ENCODE peak calls at places on chromosome 15, in nine cellular contexts. J, W, F, Z, K, N, U, I and B are unnamed samples.

GRCh38 chr15:81760686-81761085 is 285.1 kb downstream of the MEX3B start:
- DNase-seq in J (no peak), W (no peak), F (no peak), Z (no peak), K (no peak), N (no peak), U (no peak), I (no peak), B (no peak)

GRCh38 chr15:25243800-25244097 is 195.1 kb downstream of the UBE3A start:
- DNase-seq in J (no peak), W (peak), F (peak), Z (no peak), K (no peak), N (no peak), U (no peak), I (no peak), B (peak)

GRCh38 chr15:98983333-98983732 is 24.3 kb downstream of the PGPEP1L start:
- DNase-seq in J (no peak), W (peak), F (no peak), Z (no peak), K (no peak), N (no peak), U (no peak), I (peak), B (no peak)

GRCh38 chr15:69472575-69472974 is 20.0 kb downstream of the RPLP1 start:
- DNase-seq in J (no peak), W (no peak), F (no peak), Z (no peak), K (no peak), N (no peak), U (no peak), I (no peak), B (no peak)

GRCh38 chr15:75640483-75641175 is 605 bp upstream of the IMP3 start:
- DNase-seq in J (peak), W (no peak), F (no peak), Z (no peak), K (no peak), N (peak), U (peak), I (peak), B (no peak)

GRCh38 chr15:74613953-74614743 is 1.5 kb upstream of the CLK3 start:
- DNase-seq in J (no peak), W (no peak), F (no peak), Z (no peak), K (no peak), N (no peak), U (no peak), I (no peak), B (no peak)

GRCh38 chr15:52069559-52069958 is 43.0 kb downstream of the BCL2L10 start:
- DNase-seq in J (no peak), W (no peak), F (no peak), Z (no peak), K (no peak), N (no peak), U (peak), I (no peak), B (no peak)

GRCh38 chr15:28023422-28023821 is 75.7 kb downstream of the OCA2 start:
- DNase-seq in J (no peak), W (no peak), F (peak), Z (no peak), K (no peak), N (no peak), U (no peak), I (no peak), B (no peak)

GRCh38 chr15:74950078-74951000 is 6.2 kb downstream of the RPP25 start:
- DNase-seq in J (peak), W (peak), F (peak), Z (peak), K (peak), N (peak), U (peak), I (peak), B (peak)

GRCh38 chr15:44298878-44299277 is 10.4 kb downstream of the GOLM2 start:
- DNase-seq in J (peak), W (no peak), F (no peak), Z (no peak), K (no peak), N (no peak), U (peak), I (no peak), B (no peak)

GRCh38 chr15:79192462-79193036 is 90.0 kb upstream of the ANKRD34C start:
- DNase-seq in J (no peak), W (no peak), F (no peak), Z (no peak), K (no peak), N (no peak), U (no peak), I (peak), B (no peak)

GRCh38 chr15:51678081-51678480 is 3.2 kb upstream of the SCG3 start:
- DNase-seq in J (no peak), W (no peak), F (no peak), Z (no peak), K (no peak), N (no peak), U (no peak), I (no peak), B (no peak)

GRCh38 chr15:25241241-25241801 is 197.5 kb downstream of the UBE3A start:
- DNase-seq in J (no peak), W (no peak), F (no peak), Z (no peak), K (peak), N (no peak), U (no peak), I (no peak), B (peak)

GRCh38 chr15:62085740-62086139 is 19.0 kb downstream of the C2CD4A start:
- DNase-seq in J (no peak), W (no peak), F (no peak), Z (no peak), K (no peak), N (no peak), U (no peak), I (no peak), B (no peak)

GRCh38 chr15:82647045-82647834 is at the start of gene CPEB1:
- DNase-seq in J (no peak), W (no peak), F (no peak), Z (no peak), K (no peak), N (peak), U (no peak), I (peak), B (no peak)

GRCh38 chr15:100005013-100005412 is 271.8 kb upstream of the LYSMD4 start:
- DNase-seq in J (no peak), W (no peak), F (no peak), Z (no peak), K (no peak), N (no peak), U (no peak), I (no peak), B (no peak)

GRCh38 chr15:95680693-95681092 is 649.8 kb upstream of the NR2F2 start:
- DNase-seq in J (no peak), W (no peak), F (no peak), Z (no peak), K (no peak), N (no peak), U (no peak), I (no peak), B (no peak)

GRCh38 chr15:97745481-97746071 is 214.9 kb upstream of the ARRDC4 start:
- DNase-seq in J (peak), W (no peak), F (no peak), Z (no peak), K (no peak), N (peak), U (peak), I (no peak), B (no peak)

GRCh38 chr15:99102332-99103235 is 2.3 kb upstream of the SYNM start:
- DNase-seq in J (no peak), W (peak), F (no peak), Z (no peak), K (no peak), N (no peak), U (no peak), I (no peak), B (peak)

GRCh38 chr15:41490355-41490754 is 3.3 kb upstream of the ITPKA start:
- DNase-seq in J (no peak), W (no peak), F (no peak), Z (no peak), K (no peak), N (no peak), U (no peak), I (peak), B (no peak)

GRCh38 chr15:49675051-49675450 is 54.2 kb downstream of the DTWD1 start:
- DNase-seq in J (no peak), W (no peak), F (no peak), Z (no peak), K (no peak), N (no peak), U (peak), I (peak), B (no peak)

GRCh38 chr15:41568350-41569017 is 9.5 kb downstream of the TYRO3 start:
- DNase-seq in J (no peak), W (no peak), F (no peak), Z (peak), K (peak), N (no peak), U (peak), I (no peak), B (no peak)

GRCh38 chr15:98583758-98584157 is 64.6 kb upstream of the IGF1R start:
- DNase-seq in J (no peak), W (no peak), F (no peak), Z (no peak), K (no peak), N (no peak), U (no peak), I (no peak), B (no peak)

GRCh38 chr15:69794643-69795461 is 302.9 kb downstream of the TLE3 start:
- DNase-seq in J (no peak), W (peak), F (peak), Z (no peak), K (no peak), N (no peak), U (no peak), I (peak), B (no peak)

GRCh38 chr15:27499191-27499590 is 528.2 kb downstream of the GABRG3 start:
- DNase-seq in J (no peak), W (no peak), F (no peak), Z (no peak), K (no peak), N (no peak), U (no peak), I (no peak), B (no peak)

GRCh38 chr15:58383876-58384275 is 47.9 kb upstream of the LIPC start:
- DNase-seq in J (no peak), W (no peak), F (no peak), Z (no peak), K (no peak), N (no peak), U (no peak), I (no peak), B (no peak)

GRCh38 chr15:89754361-89755154 is 3.5 kb upstream of the MESP1 start:
- DNase-seq in J (no peak), W (no peak), F (no peak), Z (no peak), K (no peak), N (no peak), U (no peak), I (peak), B (no peak)

GRCh38 chr15:80695911-80696651 is 971 bp downstream of the ABHD17C start:
- DNase-seq in J (peak), W (no peak), F (no peak), Z (no peak), K (no peak), N (peak), U (peak), I (no peak), B (no peak)

GRCh38 chr15:75646944-75647364 is 758 bp upstream of the SNX33 start:
- DNase-seq in J (no peak), W (no peak), F (no peak), Z (no peak), K (no peak), N (peak), U (peak), I (no peak), B (no peak)

GRCh38 chr15:85380860-85381535 is 595 bp downstream of the AKAP13 start:
- DNase-seq in J (peak), W (no peak), F (peak), Z (peak), K (peak), N (peak), U (peak), I (peak), B (peak)

GRCh38 chr15:67957435-67958139 is 96.5 kb upstream of the PIAS1 start:
- DNase-seq in J (no peak), W (no peak), F (no peak), Z (no peak), K (no peak), N (no peak), U (no peak), I (no peak), B (no peak)

GRCh38 chr15:71916834-71917233 is 106.5 kb downstream of the NR2E3 start:
- DNase-seq in J (no peak), W (no peak), F (no peak), Z (no peak), K (no peak), N (no peak), U (no peak), I (no peak), B (no peak)

GRCh38 chr15:70526221-70526973 is 237.0 kb downstream of the UACA start:
- DNase-seq in J (peak), W (peak), F (peak), Z (no peak), K (no peak), N (peak), U (no peak), I (peak), B (peak)

GRCh38 chr15:56871867-56872266 is 46.6 kb upstream of the TCF12 start:
- DNase-seq in J (no peak), W (no peak), F (no peak), Z (no peak), K (no peak), N (no peak), U (no peak), I (no peak), B (no peak)

DNA sequence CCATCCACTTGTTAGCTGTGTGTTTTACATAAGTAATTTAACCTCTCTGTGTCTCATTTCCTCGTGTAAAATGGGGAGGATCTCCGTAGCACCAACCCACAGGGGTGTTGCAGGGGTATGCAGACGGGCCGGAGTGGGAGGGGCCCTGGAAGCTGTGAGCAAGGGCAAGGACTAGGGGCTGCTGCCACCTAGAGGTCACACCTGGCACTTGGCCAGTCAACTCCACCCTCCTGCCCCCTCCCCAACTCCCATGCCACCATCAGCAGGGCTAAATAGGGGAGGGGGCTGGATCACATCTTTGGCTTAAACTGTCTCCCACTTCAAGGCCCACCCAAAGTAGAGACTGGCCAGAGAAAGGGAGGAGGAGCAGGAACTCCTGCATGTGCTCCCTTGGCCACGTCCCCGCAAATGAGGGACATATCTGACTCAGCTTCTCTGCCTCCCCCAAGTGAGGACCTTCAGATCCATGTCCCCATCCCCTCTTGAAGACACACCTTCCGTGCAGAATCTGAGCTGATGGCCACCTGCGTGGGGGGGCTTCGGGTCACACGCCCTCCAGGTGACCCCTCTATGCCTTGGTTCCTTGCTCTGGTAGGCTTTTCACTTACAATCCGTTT is 2.6 kb downstream of the CCDC9B start:
- DNase-seq in J (peak), W (peak), F (peak), Z (peak), K (no peak), N (peak), U (peak), I (peak), B (peak)
- TF ChIP-seq CTCF in J (peak), W (peak), F (peak), Z (peak), K (peak), N (peak), U (peak), I (peak), B (peak)

DNA sequence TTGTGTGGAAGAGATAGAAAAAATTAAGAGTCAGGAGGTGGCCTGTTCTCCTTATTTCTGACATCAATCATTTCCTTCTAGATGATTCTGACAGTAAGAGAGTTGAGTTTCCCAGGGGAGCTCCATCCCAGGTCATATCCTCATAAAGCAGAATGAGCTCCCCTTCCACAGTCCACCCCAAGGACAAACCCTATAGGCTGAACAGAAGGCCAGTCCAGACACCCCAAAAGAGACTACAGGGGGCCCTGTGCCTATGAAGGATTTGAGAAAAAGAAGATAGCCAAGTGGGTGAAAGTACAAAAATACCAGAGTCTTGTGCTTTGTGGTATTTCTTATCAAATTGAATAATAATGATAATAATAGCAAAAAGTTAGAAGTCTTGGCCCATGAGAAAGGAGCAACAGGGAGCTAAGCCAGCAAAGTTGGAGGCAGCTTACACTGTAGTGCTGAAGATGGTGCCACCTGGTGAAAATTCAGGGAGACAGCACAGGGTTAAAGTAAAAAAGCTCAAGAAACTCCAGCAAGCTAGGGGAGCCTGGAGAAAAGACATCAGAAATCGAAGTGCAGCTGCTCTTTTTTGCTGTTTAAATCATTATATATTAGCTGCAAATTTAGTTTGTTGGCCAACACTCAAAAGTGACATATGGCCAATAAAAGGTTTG is 35.9 kb upstream of the SLC24A5 start:
- DNase-seq in J (peak), W (no peak), F (no peak), Z (no peak), K (no peak), N (no peak), U (peak), I (no peak), B (no peak)
- TF ChIP-seq CTCF in J (peak), W (peak), F (no peak), Z (peak), K (no peak), N (no peak), U (peak), I (peak), B (no peak)

DNA sequence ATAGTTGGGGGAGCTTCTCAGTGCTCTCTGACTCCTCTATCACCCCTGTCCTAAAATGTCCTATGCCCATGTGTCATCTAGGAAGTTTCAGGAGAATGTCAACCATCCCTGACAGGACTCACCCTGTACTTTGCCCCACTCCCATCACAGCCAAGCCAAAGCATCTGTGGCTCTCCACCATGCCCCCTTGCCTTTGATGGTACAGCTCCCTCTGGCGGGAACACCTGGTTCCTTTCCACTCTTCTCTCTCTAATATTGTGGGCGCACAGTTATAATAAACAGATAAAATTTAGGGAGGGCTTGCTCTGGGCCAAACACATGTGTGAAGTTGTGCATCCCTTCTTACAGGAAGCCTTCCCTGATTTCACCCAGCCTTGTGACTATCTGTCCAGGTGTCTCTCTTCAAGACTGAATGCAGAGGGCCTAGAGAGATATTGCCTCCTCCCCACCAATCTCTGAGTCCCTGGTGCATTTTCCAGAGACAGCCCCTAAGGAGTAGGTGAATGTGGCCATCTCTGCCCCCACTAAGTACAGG is 62.8 kb downstream of the ISG20 start:
- DNase-seq in J (peak), W (no peak), F (no peak), Z (no peak), K (no peak), N (peak), U (peak), I (no peak), B (no peak)
- TF ChIP-seq CTCF in J (peak), W (no peak), F (no peak), Z (peak), K (no peak), N (peak), U (peak), I (peak), B (no peak)

GRCh38 chr15:66587749-66588148 is 22.0 kb upstream of the LCTL start:
- DNase-seq in J (no peak), W (no peak), F (no peak), Z (no peak), K (no peak), N (no peak), U (no peak), I (no peak), B (no peak)

GRCh38 chr15:66587020-66587419 is 21.2 kb upstream of the LCTL start:
- DNase-seq in J (no peak), W (no peak), F (no peak), Z (no peak), K (no peak), N (no peak), U (no peak), I (no peak), B (no peak)

GRCh38 chr15:66590435-66590834 is 24.6 kb upstream of the LCTL start:
- DNase-seq in J (no peak), W (no peak), F (no peak), Z (no peak), K (no peak), N (no peak), U (no peak), I (no peak), B (no peak)

GRCh38 chr15:66588971-66589370 is 23.2 kb upstream of the LCTL start:
- DNase-seq in J (no peak), W (no peak), F (no peak), Z (no peak), K (no peak), N (no peak), U (no peak), I (no peak), B (no peak)

DNA sequence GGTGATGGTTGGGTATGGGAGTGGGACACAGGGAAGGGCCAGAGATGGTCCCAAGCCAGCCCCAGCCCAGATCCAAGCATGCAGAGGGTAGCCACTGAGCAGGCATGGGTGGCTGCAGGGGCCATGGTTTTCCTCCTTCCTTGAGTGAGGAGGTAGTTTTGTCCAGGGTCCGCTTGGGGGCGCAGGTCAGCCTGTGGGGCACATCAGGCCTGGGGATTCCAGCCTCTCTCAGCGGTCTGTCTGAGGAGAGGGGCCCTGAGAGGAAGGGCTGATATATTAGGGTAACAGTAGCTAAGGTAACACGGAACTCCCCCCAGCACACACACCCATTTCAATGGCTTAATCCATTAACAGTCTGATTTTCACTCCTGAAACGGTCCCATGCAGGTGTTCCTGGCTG is 22.7 kb upstream of the LCTL start:
- DNase-seq in J (peak), W (no peak), F (no peak), Z (no peak), K (no peak), N (no peak), U (no peak), I (no peak), B (no peak)
- TF ChIP-seq CTCF in J (peak), W (no peak), F (no peak), Z (no peak), K (no peak), N (no peak), U (no peak), I (no peak), B (no peak)

GRCh38 chr15:101133181-101133460 is 118.7 kb downstream of the CHSY1 start:
- DNase-seq in J (no peak), W (no peak), F (no peak), Z (no peak), K (no peak), N (no peak), U (no peak), I (no peak), B (no peak)

GRCh38 chr15:101133751-101134261 is 118.0 kb downstream of the CHSY1 start:
- DNase-seq in J (no peak), W (no peak), F (no peak), Z (no peak), K (no peak), N (no peak), U (peak), I (no peak), B (no peak)

GRCh38 chr15:101136381-101137268 is 115.2 kb downstream of the CHSY1 start:
- DNase-seq in J (no peak), W (no peak), F (no peak), Z (no peak), K (no peak), N (no peak), U (no peak), I (no peak), B (no peak)

GRCh38 chr15:101135532-101136166 is 116.2 kb downstream of the CHSY1 start:
- DNase-seq in J (peak), W (no peak), F (no peak), Z (no peak), K (no peak), N (peak), U (no peak), I (no peak), B (peak)

GRCh38 chr15:101134780-101135179 is 117.1 kb downstream of the CHSY1 start:
- DNase-seq in J (no peak), W (no peak), F (no peak), Z (no peak), K (no peak), N (no peak), U (no peak), I (no peak), B (no peak)
- TF ChIP-seq CTCF in J (no peak), W (no peak), F (no peak), Z (no peak), K (no peak), N (no peak), U (no peak), I (no peak), B (no peak)

GRCh38 chr15:92143765-92144164 is 249.9 kb upstream of the ST8SIA2 start:
- DNase-seq in J (no peak), W (no peak), F (no peak), Z (no peak), K (no peak), N (no peak), U (no peak), I (no peak), B (no peak)
- TF ChIP-seq CTCF in J (no peak), W (no peak), F (no peak), Z (no peak), K (no peak), N (no peak), U (no peak), I (no peak), B (no peak)